ENCODE peak calls at places on chromosomes 12 and 14, in eight cellular contexts. One of them, this sample, is unnamed.

GRCh38 chr12:117850048-117850447 is 118.7 kb downstream of the KSR2 start:
- DNase-seq in A549: peak; percentile 77
- DNase-seq in left ventricle myocardium inferior: no peak
- DNase-seq in esophagus squamous epithelium: no peak
- DNase-seq in IMR-90: peak; percentile 28
- DNase-seq in GM23338: peak; percentile 85
- DNase-seq in upper lobe of right lung: no peak
- DNase-seq in colonic mucosa: peak; percentile 22
- DNase-seq in this sample: peak; percentile 67

GRCh38 chr12:2016862-2017723 is 12.8 kb upstream of the DCP1B start:
- DNase-seq in esophagus squamous epithelium: no peak
- DNase-seq in upper lobe of right lung: no peak
- DNase-seq in colonic mucosa: no peak
- DNase-seq in IMR-90: no peak
- DNase-seq in GM23338: no peak
- DNase-seq in A549: no peak
- DNase-seq in left ventricle myocardium inferior: no peak
- DNase-seq in this sample: no peak

GRCh38 chr14:95156153-95156764 is 1.1 kb downstream of the DICER1 start:
- DNase-seq in left ventricle myocardium inferior: no peak
- DNase-seq in colonic mucosa: peak; percentile 41
- DNase-seq in esophagus squamous epithelium: no peak
- DNase-seq in A549: peak; percentile 12
- DNase-seq in upper lobe of right lung: no peak
- DNase-seq in GM23338: no peak
- DNase-seq in IMR-90: peak; percentile 25
- DNase-seq in this sample: no peak

GRCh38 chr12:111825509-111825908 is 16.5 kb upstream of the MAPKAPK5 start:
- DNase-seq in upper lobe of right lung: no peak
- DNase-seq in A549: no peak
- DNase-seq in left ventricle myocardium inferior: no peak
- DNase-seq in GM23338: no peak
- DNase-seq in colonic mucosa: no peak
- DNase-seq in esophagus squamous epithelium: no peak
- DNase-seq in IMR-90: no peak
- DNase-seq in this sample: no peak

GRCh38 chr12:50224026-50224692 is 57.0 kb upstream of the CERS5 start:
- DNase-seq in A549: peak; percentile 67
- DNase-seq in colonic mucosa: no peak
- DNase-seq in IMR-90: peak; percentile 61
- DNase-seq in upper lobe of right lung: no peak
- DNase-seq in esophagus squamous epithelium: no peak
- DNase-seq in left ventricle myocardium inferior: no peak
- DNase-seq in GM23338: peak; percentile 26
- DNase-seq in this sample: peak; percentile 67

GRCh38 chr14:50045039-50045711 is 71.2 kb downstream of the VCPKMT start:
- DNase-seq in A549: peak; percentile 59
- DNase-seq in IMR-90: peak; percentile 88
- DNase-seq in upper lobe of right lung: peak; percentile 85
- DNase-seq in esophagus squamous epithelium: peak; percentile 32
- DNase-seq in GM23338: no peak
- DNase-seq in left ventricle myocardium inferior: peak; percentile 74
- DNase-seq in colonic mucosa: peak; percentile 93
- DNase-seq in this sample: peak; percentile 88

GRCh38 chr12:27780612-27781408 is 774 bp upstream of the MANSC4 start:
- DNase-seq in upper lobe of right lung: no peak
- DNase-seq in left ventricle myocardium inferior: peak; percentile 14
- DNase-seq in GM23338: peak; percentile 60
- DNase-seq in colonic mucosa: peak; percentile 47
- DNase-seq in IMR-90: peak; percentile 47
- DNase-seq in esophagus squamous epithelium: no peak
- DNase-seq in A549: peak; percentile 27
- DNase-seq in this sample: peak; percentile 38

GRCh38 chr12:52440821-52441319 is 6.7 kb upstream of the KRT75 start:
- DNase-seq in IMR-90: peak; percentile 53
- DNase-seq in upper lobe of right lung: no peak
- DNase-seq in left ventricle myocardium inferior: no peak
- DNase-seq in A549: peak; percentile 37
- DNase-seq in esophagus squamous epithelium: no peak
- DNase-seq in colonic mucosa: no peak
- DNase-seq in GM23338: no peak
- DNase-seq in this sample: no peak

GRCh38 chr12:75452675-75453330 is 27.8 kb upstream of the GLIPR1 start:
- DNase-seq in GM23338: no peak
- DNase-seq in left ventricle myocardium inferior: no peak
- DNase-seq in A549: peak; percentile 27
- DNase-seq in IMR-90: peak; percentile 64
- DNase-seq in esophagus squamous epithelium: no peak
- DNase-seq in upper lobe of right lung: no peak
- DNase-seq in colonic mucosa: no peak
- DNase-seq in this sample: no peak

GRCh38 chr14:71487941-71488340 is 444.3 kb upstream of the RGS6 start:
- DNase-seq in GM23338: no peak
- DNase-seq in A549: no peak
- DNase-seq in colonic mucosa: no peak
- DNase-seq in upper lobe of right lung: no peak
- DNase-seq in left ventricle myocardium inferior: no peak
- DNase-seq in esophagus squamous epithelium: no peak
- DNase-seq in IMR-90: peak; percentile 42
- DNase-seq in this sample: no peak

GRCh38 chr12:115817399-115817798 is 460.1 kb downstream of the MED13L start:
- DNase-seq in esophagus squamous epithelium: no peak
- DNase-seq in A549: peak; percentile 72
- DNase-seq in GM23338: no peak
- DNase-seq in IMR-90: no peak
- DNase-seq in colonic mucosa: no peak
- DNase-seq in left ventricle myocardium inferior: no peak
- DNase-seq in upper lobe of right lung: no peak
- DNase-seq in this sample: no peak

GRCh38 chr14:104221636-104222375 is 83.4 kb downstream of the KIF26A start:
- DNase-seq in left ventricle myocardium inferior: no peak
- DNase-seq in colonic mucosa: no peak
- DNase-seq in upper lobe of right lung: peak; percentile 56
- DNase-seq in A549: no peak
- DNase-seq in esophagus squamous epithelium: no peak
- DNase-seq in IMR-90: no peak
- DNase-seq in GM23338: no peak
- DNase-seq in this sample: peak; percentile 39

GRCh38 chr14:100104523-100105300 is 39.5 kb downstream of the EVL start:
- DNase-seq in IMR-90: peak; percentile 72
- DNase-seq in upper lobe of right lung: no peak
- DNase-seq in GM23338: peak; percentile 19
- DNase-seq in A549: no peak
- DNase-seq in esophagus squamous epithelium: no peak
- DNase-seq in left ventricle myocardium inferior: no peak
- DNase-seq in colonic mucosa: no peak
- DNase-seq in this sample: peak; percentile 44

GRCh38 chr12:72612171-72612570 is 340.0 kb downstream of the TRHDE start:
- DNase-seq in IMR-90: no peak
- DNase-seq in upper lobe of right lung: no peak
- DNase-seq in GM23338: peak; percentile 88
- DNase-seq in colonic mucosa: no peak
- DNase-seq in A549: no peak
- DNase-seq in left ventricle myocardium inferior: no peak
- DNase-seq in esophagus squamous epithelium: no peak
- DNase-seq in this sample: no peak

GRCh38 chr12:120242971-120243699 is 22.4 kb downstream of the PXN start:
- DNase-seq in left ventricle myocardium inferior: no peak
- DNase-seq in colonic mucosa: no peak
- DNase-seq in IMR-90: no peak
- DNase-seq in esophagus squamous epithelium: no peak
- DNase-seq in A549: no peak
- DNase-seq in upper lobe of right lung: no peak
- DNase-seq in GM23338: no peak
- DNase-seq in this sample: no peak

GRCh38 chr12:132140918-132141841 is 2.9 kb downstream of the DDX51 start:
- DNase-seq in esophagus squamous epithelium: no peak
- DNase-seq in GM23338: no peak
- DNase-seq in IMR-90: no peak
- DNase-seq in upper lobe of right lung: peak; percentile 59
- DNase-seq in A549: no peak
- DNase-seq in colonic mucosa: no peak
- DNase-seq in left ventricle myocardium inferior: no peak
- DNase-seq in this sample: peak; percentile 44

GRCh38 chr12:121804417-121805111 is 755 bp downstream of the SETD1B start:
- DNase-seq in GM23338: no peak
- DNase-seq in colonic mucosa: peak; percentile 57
- DNase-seq in A549: peak; percentile 65
- DNase-seq in esophagus squamous epithelium: no peak
- DNase-seq in upper lobe of right lung: no peak
- DNase-seq in left ventricle myocardium inferior: peak; percentile 38
- DNase-seq in IMR-90: no peak
- DNase-seq in this sample: peak; percentile 72

GRCh38 chr14:93009471-93010117 is 86.6 kb downstream of the CHGA start:
- DNase-seq in colonic mucosa: no peak
- DNase-seq in GM23338: no peak
- DNase-seq in esophagus squamous epithelium: no peak
- DNase-seq in A549: no peak
- DNase-seq in left ventricle myocardium inferior: peak; percentile 65
- DNase-seq in upper lobe of right lung: no peak
- DNase-seq in IMR-90: no peak
- DNase-seq in this sample: no peak

GRCh38 chr12:47808574-47809380 is 10.9 kb downstream of the HDAC7 start:
- DNase-seq in IMR-90: peak; percentile 44
- DNase-seq in esophagus squamous epithelium: no peak
- DNase-seq in left ventricle myocardium inferior: no peak
- DNase-seq in A549: no peak
- DNase-seq in upper lobe of right lung: no peak
- DNase-seq in colonic mucosa: no peak
- DNase-seq in GM23338: peak; percentile 48
- DNase-seq in this sample: peak; percentile 67
- H3K27ac ChIP-seq in IMR-90: peak overlapping the region; percentile 48
- H3K27ac ChIP-seq in esophagus squamous epithelium: peak overlapping the region; percentile 96
- H3K27ac ChIP-seq in left ventricle myocardium inferior: peak overlapping the region; percentile 99
- H3K27ac ChIP-seq in A549: peak overlapping the region; percentile 57
- H3K27ac ChIP-seq in upper lobe of right lung: peak overlapping the region; percentile 97
- H3K27ac ChIP-seq in colonic mucosa: peak overlapping the region; percentile 90
- H3K27ac ChIP-seq in GM23338: no peak overlapping the region
- H3K27ac ChIP-seq in this sample: peak overlapping the region; percentile 98

DNA sequence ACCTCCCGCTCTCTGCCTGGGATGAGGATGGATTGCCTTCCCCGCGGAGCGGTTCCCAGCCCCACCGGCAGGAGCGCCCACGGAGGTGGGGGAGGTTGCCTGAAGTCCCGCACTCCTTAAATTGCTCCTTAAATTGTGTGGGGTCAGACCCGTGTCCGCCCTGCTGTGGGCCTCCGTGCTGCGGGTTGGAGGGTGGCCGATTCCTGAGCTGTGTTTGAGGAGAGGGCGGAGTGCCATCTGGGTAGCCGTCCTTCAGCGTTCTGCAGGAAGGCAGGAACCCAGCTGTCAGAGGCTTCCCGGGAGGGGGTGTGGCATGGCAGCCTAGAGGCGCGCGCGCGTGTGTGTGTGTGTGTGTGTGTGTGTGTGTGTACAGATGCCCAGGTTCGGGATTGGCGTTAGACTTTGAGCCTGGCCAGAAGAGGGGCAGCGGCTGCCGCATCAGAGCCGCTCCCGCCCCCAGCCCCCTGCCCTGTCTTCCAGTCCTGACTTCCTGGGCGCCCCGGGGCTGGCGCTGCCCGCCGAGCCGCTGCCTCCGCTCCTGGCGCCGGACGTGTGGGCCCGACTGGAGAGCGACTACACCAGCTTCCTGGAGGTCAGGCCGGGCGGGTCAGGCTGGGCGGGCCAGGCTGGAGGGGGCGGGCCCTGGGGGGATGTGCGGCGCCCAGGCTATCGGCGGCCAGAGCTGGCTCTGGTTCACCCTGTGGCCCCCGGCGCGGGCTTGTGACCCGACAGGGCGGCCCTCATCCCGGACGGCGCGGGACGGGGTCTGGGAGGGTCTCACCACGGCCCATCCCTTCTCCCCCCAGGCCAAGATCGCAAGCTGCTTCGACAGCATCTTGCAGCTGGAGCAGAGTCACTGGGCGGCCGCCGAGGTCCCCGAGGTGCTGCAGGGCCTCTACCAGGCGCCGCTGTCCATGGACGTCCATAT is 9.2 kb downstream of the EXOC3L4 start:
- DNase-seq in A549: peak; percentile 95
- DNase-seq in colonic mucosa: peak; percentile 87
- DNase-seq in IMR-90: peak; percentile 35
- DNase-seq in esophagus squamous epithelium: no peak
- DNase-seq in upper lobe of right lung: peak; percentile 82
- DNase-seq in GM23338: peak; percentile 55
- DNase-seq in left ventricle myocardium inferior: peak; percentile 64
- DNase-seq in this sample: no peak
- TF ChIP-seq CTCF in A549: peak; percentile 8
- TF ChIP-seq CTCF in colonic mucosa: no peak
- TF ChIP-seq CTCF in IMR-90: peak; percentile 8
- TF ChIP-seq CTCF in esophagus squamous epithelium: peak; percentile 21
- TF ChIP-seq CTCF in upper lobe of right lung: peak; percentile 24
- TF ChIP-seq CTCF in GM23338: no peak
- TF ChIP-seq CTCF in left ventricle myocardium inferior: peak; percentile 28
- TF ChIP-seq CTCF in this sample: peak; percentile 51

GRCh38 chr12:67239061-67239460 is 30.1 kb upstream of the CAND1 start:
- DNase-seq in esophagus squamous epithelium: no peak
- DNase-seq in colonic mucosa: no peak
- DNase-seq in upper lobe of right lung: no peak
- DNase-seq in IMR-90: peak; percentile 40
- DNase-seq in A549: peak; percentile 8
- DNase-seq in left ventricle myocardium inferior: no peak
- DNase-seq in GM23338: no peak
- DNase-seq in this sample: no peak
- H3K27ac ChIP-seq in esophagus squamous epithelium: no peak overlapping the region
- H3K27ac ChIP-seq in colonic mucosa: no peak overlapping the region
- H3K27ac ChIP-seq in upper lobe of right lung: no peak overlapping the region
- H3K27ac ChIP-seq in IMR-90: no peak overlapping the region
- H3K27ac ChIP-seq in A549: no peak overlapping the region
- H3K27ac ChIP-seq in left ventricle myocardium inferior: no peak overlapping the region
- H3K27ac ChIP-seq in GM23338: no peak overlapping the region
- H3K27ac ChIP-seq in this sample: no peak overlapping the region

GRCh38 chr12:12201274-12201758 is 65.5 kb downstream of the LRP6 start:
- DNase-seq in GM23338: no peak
- DNase-seq in IMR-90: peak; percentile 65
- DNase-seq in upper lobe of right lung: no peak
- DNase-seq in colonic mucosa: no peak
- DNase-seq in esophagus squamous epithelium: no peak
- DNase-seq in A549: no peak
- DNase-seq in left ventricle myocardium inferior: no peak
- DNase-seq in this sample: no peak

GRCh38 chr12:12197128-12197527 is 69.7 kb downstream of the LRP6 start:
- DNase-seq in colonic mucosa: no peak
- DNase-seq in GM23338: no peak
- DNase-seq in esophagus squamous epithelium: no peak
- DNase-seq in upper lobe of right lung: no peak
- DNase-seq in A549: no peak
- DNase-seq in IMR-90: no peak
- DNase-seq in left ventricle myocardium inferior: no peak
- DNase-seq in this sample: no peak

GRCh38 chr12:12200363-12200762 is 66.5 kb downstream of the LRP6 start:
- DNase-seq in colonic mucosa: no peak
- DNase-seq in upper lobe of right lung: no peak
- DNase-seq in left ventricle myocardium inferior: no peak
- DNase-seq in A549: no peak
- DNase-seq in esophagus squamous epithelium: no peak
- DNase-seq in IMR-90: no peak
- DNase-seq in GM23338: no peak
- DNase-seq in this sample: no peak

GRCh38 chr12:12195516-12195915 is 71.3 kb downstream of the LRP6 start:
- DNase-seq in A549: no peak
- DNase-seq in left ventricle myocardium inferior: no peak
- DNase-seq in upper lobe of right lung: no peak
- DNase-seq in GM23338: no peak
- DNase-seq in IMR-90: no peak
- DNase-seq in colonic mucosa: no peak
- DNase-seq in esophagus squamous epithelium: no peak
- DNase-seq in this sample: no peak

GRCh38 chr12:12198124-12198523 is 68.7 kb downstream of the LRP6 start:
- DNase-seq in IMR-90: no peak
- DNase-seq in upper lobe of right lung: no peak
- DNase-seq in A549: no peak
- DNase-seq in left ventricle myocardium inferior: no peak
- DNase-seq in colonic mucosa: no peak
- DNase-seq in esophagus squamous epithelium: no peak
- DNase-seq in GM23338: no peak
- DNase-seq in this sample: no peak
- TF ChIP-seq CTCF in IMR-90: no peak
- TF ChIP-seq CTCF in upper lobe of right lung: no peak
- TF ChIP-seq CTCF in A549: no peak
- TF ChIP-seq CTCF in left ventricle myocardium inferior: no peak
- TF ChIP-seq CTCF in colonic mucosa: no peak
- TF ChIP-seq CTCF in esophagus squamous epithelium: no peak
- TF ChIP-seq CTCF in GM23338: no peak
- TF ChIP-seq CTCF in this sample: no peak

This sample was measured in Peyer's patch.